ENCODE peak calls at places on chromosomes 12 and 14, in seven cellular contexts. D, R, P, O, C, U and X are unnamed samples.

GRCh38 chr14:104319489-104320241 is 181.3 kb downstream of the KIF26A start:
- DNase-seq in D (no peak), R (no peak), P (no peak), O (no peak), C (no peak), U (no peak), X (no peak)

GRCh38 chr12:2004113-2004929 is at the start of gene DCP1B:
- DNase-seq in D (peak), R (peak), P (peak), O (peak), C (peak), U (peak), X (peak)

GRCh38 chr14:97109234-97109633 is 312.1 kb downstream of the VRK1 start:
- DNase-seq in D (no peak), R (no peak), P (no peak), O (no peak), C (no peak), U (no peak), X (no peak)

GRCh38 chr12:127677537-127678131 is 589.3 kb upstream of the TMEM132C start:
- DNase-seq in D (peak), R (peak), P (peak), O (peak), C (peak), U (peak), X (peak)

GRCh38 chr12:52796429-52796794 is 495 bp upstream of the KRT3 start:
- DNase-seq in D (no peak), R (no peak), P (no peak), O (no peak), C (no peak), U (no peak), X (no peak)

GRCh38 chr14:55814064-55814463 is 234.1 kb downstream of the KTN1 start:
- DNase-seq in D (no peak), R (no peak), P (no peak), O (no peak), C (no peak), U (no peak), X (no peak)

GRCh38 chr14:23160924-23161522 is 22.4 kb downstream of the SLC7A8 start:
- DNase-seq in D (peak), R (peak), P (peak), O (peak), C (no peak), U (no peak), X (no peak)

GRCh38 chr14:61374284-61374683 is 52.9 kb downstream of the PRKCH start:
- DNase-seq in D (no peak), R (no peak), P (no peak), O (no peak), C (no peak), U (no peak), X (no peak)

GRCh38 chr12:51482808-51483532 is 58.3 kb downstream of the SLC4A8 start:
- DNase-seq in D (no peak), R (no peak), P (no peak), O (no peak), C (peak), U (no peak), X (no peak)

GRCh38 chr12:93836616-93837260 is 159.6 kb downstream of the CRADD start:
- DNase-seq in D (no peak), R (no peak), P (no peak), O (no peak), C (no peak), U (no peak), X (no peak)